ENCODE peak calls at places on chromosomes 12 and 14, in four cellular contexts. D is WTC11, I is HEK293T, H is K562. T is an unnamed sample.

GRCh38 chr12:110780448-110780847 is 37.8 kb upstream of the PPP1CC start:
- DNase-seq in I (no peak), H (no peak), D (no peak), T (no peak)

GRCh38 chr12:106192659-106193403 is 54.1 kb upstream of the NUAK1 start:
- DNase-seq in H (no peak), D (no peak), I (no peak), T (no peak)

GRCh38 chr12:111418594-111418880 is 12.8 kb downstream of the SH2B3 start:
- DNase-seq in D (no peak), I (no peak), H (no peak), T (no peak)

GRCh38 chr12:132710062-132710421 is 600 bp upstream of the PGAM5 start:
- DNase-seq in D (peak; percentile 44), H (no peak), I (peak; percentile 38), T (no peak)

GRCh38 chr12:42588308-42588836 is 1.2 kb downstream of the PRICKLE1 start:
- DNase-seq in H (no peak), D (no peak), I (no peak), T (no peak)

GRCh38 chr12:263574-263973 is 938 bp upstream of the SLC6A13 start:
- DNase-seq in I (no peak), H (no peak), D (no peak), T (no peak)

GRCh38 chr12:48021485-48022179 is 17.4 kb upstream of the COL2A1 start:
- DNase-seq in I (peak; percentile 81), H (no peak), D (peak; percentile 81), T (no peak)

GRCh38 chr12:193282-193681 is 20.7 kb downstream of the SLC6A12 start:
- DNase-seq in H (no peak), D (no peak), I (no peak), T (no peak)

GRCh38 chr14:50333010-50333409 is 20.9 kb downstream of the DMAC2L start:
- DNase-seq in I (no peak), D (no peak), H (no peak), T (no peak)

GRCh38 chr12:94148841-94149780 is 734 bp downstream of the PLXNC1 start:
- DNase-seq in H (no peak), D (peak; percentile 75), I (peak; percentile 66), T (no peak)
- TF ChIP-seq ELF4 in H (no peak), D (no peak), I (no peak), T (no peak)

GRCh38 chr12:52213541-52214420 is 19.3 kb upstream of the KRT7 start:
- DNase-seq in D (peak; percentile 96), H (peak; percentile 83), I (peak; percentile 88), T (peak; percentile 57)
- TF ChIP-seq ELF4 in D (no peak), H (no peak), I (no peak), T (no peak)

GRCh38 chr12:14473707-14474287 is 93.9 kb downstream of the PLBD1 start:
- DNase-seq in D (no peak), H (no peak), I (no peak), T (peak; percentile 1)
- TF ChIP-seq ELF4 in D (no peak), H (no peak), I (no peak), T (no peak)

GRCh38 chr12:108333898-108334699 is 5.0 kb downstream of the CMKLR1 start:
- DNase-seq in D (no peak), H (no peak), I (no peak), T (no peak)

GRCh38 chr12:108332791-108333382 is 6.2 kb downstream of the CMKLR1 start:
- DNase-seq in D (no peak), H (no peak), I (no peak), T (no peak)

GRCh38 chr12:108337235-108338223 is 1.6 kb downstream of the CMKLR1 start:
- DNase-seq in D (peak; percentile 35), H (peak; percentile 88), I (peak; percentile 60), T (peak; percentile 26)

GRCh38 chr12:108338915-108339657 is at the start of gene CMKLR1:
- DNase-seq in D (peak; percentile 30), I (no peak), H (peak; percentile 59), T (no peak)

GRCh38 chr12:108335349-108336119 is 3.6 kb downstream of the CMKLR1 start:
- DNase-seq in I (no peak), H (no peak), D (no peak), T (no peak)
- TF ChIP-seq ELF4 in I (no peak), H (no peak), D (no peak), T (no peak)

GRCh38 chr12:92362785-92363184 is 217.1 kb upstream of the BTG1 start:
- DNase-seq in D (no peak), H (no peak), I (no peak), T (no peak)

GRCh38 chr12:92365333-92365732 is 219.7 kb upstream of the BTG1 start:
- DNase-seq in D (no peak), H (no peak), I (no peak), T (no peak)

GRCh38 chr12:92362109-92362508 is 216.5 kb upstream of the BTG1 start:
- DNase-seq in I (no peak), H (no peak), D (no peak), T (no peak)

GRCh38 chr12:92365836-92366235 is 220.2 kb upstream of the BTG1 start:
- DNase-seq in H (no peak), I (no peak), D (no peak), T (no peak)

DNA sequence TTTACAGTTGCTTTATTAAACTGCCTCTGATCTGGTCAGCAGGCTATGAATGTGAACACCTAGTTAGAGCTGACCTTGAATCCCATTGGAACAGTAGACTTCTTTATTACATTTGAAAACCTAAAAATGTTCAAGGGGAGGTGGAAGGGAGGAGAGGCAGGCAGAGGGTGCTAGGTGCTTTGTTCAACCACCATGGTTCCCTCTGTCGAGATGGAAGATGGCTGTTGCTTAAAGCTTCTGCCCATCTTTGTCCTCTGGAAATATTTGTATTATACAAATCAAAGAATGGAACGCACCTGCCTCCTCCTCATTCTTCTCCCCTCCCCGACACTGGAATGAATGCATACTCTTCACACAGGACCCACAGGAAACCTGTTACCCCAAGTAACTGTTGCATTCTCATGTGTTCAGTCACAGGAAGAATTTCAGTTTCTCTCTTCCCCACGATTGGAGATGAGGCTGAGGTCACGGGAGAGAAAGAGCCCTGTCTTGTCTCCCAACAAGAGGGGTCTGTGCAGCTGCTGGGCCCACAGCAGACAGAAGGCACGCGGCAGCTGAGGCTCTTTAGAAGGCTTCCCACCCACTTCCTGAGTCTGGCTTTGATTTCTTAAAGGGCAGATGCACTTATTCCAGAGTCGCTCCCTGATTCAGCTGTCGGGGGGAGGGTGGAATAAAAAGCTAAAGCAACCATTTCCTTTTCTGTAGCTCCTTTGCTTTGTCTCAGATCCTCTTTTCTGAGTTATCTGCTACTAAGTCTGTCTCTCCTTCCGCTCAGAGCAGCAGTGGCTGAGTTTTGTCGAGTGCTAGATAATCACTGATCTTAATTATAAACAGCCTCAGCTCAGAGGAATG is 217.9 kb upstream of the BTG1 start:
- DNase-seq in I (no peak), H (no peak), D (no peak), T (no peak)
- TF ChIP-seq ELF4 in I (no peak), H (no peak), D (no peak), T (no peak)

GRCh38 chr14:99595034-99595433 is 9.0 kb downstream of the CCDC85C start:
- DNase-seq in D (no peak), I (no peak), H (no peak), T (no peak)
- TF ChIP-seq ELF4 in D (no peak), I (no peak), H (no peak), T (no peak)

DNA sequence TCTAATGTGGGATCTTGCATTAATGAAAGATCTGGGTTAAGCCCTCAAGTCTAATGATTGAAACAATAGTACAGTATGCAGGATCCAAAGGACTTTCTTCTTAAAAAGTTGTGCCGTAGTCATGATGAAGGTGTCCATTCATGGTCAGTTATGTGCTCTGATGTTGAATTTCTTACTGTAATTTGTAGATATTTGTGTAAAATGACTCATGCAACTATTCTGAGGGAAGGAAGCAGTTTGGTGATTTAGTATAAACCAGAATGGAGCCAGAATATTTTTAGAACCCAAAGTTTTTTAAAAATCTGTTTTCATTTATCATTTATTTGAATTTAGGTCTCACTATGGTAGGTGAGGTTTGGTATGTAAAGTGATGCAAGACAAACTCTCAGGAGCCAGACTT is 151.2 kb downstream of the AKAP6 start:
- DNase-seq in I (no peak), D (no peak), H (no peak), T (no peak)
- TF ChIP-seq ELF4 in I (no peak), D (no peak), H (no peak), T (no peak)

T was measured in HepG2.